ENCODE peak calls at places on chromosomes 12 and 14, in ten cellular contexts. S is left lung; H is ovary; M is neural progenitor cell; J is tibial artery; N is pancreas; U is naive thymus-derived CD4-positive, alpha-beta T cell; D is endodermal cell; C is Peyer's patch; A is CD4-positive, CD25-positive, alpha-beta regulatory T cell. L is an unnamed sample.

GRCh38 chr14:23601845-23602180 is 23.2 kb upstream of the JPH4 start:
- DNase-seq in S (no peak), H (no peak), M (no peak), J (no peak), N (no peak), U (no peak), D (no peak), C (no peak), A (no peak), L (no peak)

GRCh38 chr12:70248916-70249315 is 5.7 kb downstream of the CNOT2 start:
- DNase-seq in S (no peak), H (no peak), M (no peak), J (no peak), N (no peak), U (no peak), D (no peak), C (no peak), A (no peak), L (no peak)

GRCh38 chr14:62670526-62670925 is 374.7 kb downstream of the KCNH5 start:
- DNase-seq in S (no peak), H (no peak), M (no peak), J (no peak), N (no peak), U (no peak), D (no peak), C (no peak), A (no peak), L (no peak)

GRCh38 chr14:64995291-64995690 is 8.6 kb downstream of the FNTB start:
- DNase-seq in S (no peak), H (no peak), M (no peak), J (no peak), N (no peak), U (no peak), D (no peak), C (no peak), A (no peak), L (no peak)

GRCh38 chr12:122886851-122887816 is 8.8 kb downstream of the VPS37B start:
- DNase-seq in S (no peak), H (no peak), M (peak; percentile 52), J (no peak), N (no peak), U (no peak), D (peak; percentile 59), C (peak; percentile 83), A (no peak), L (no peak)

GRCh38 chr12:118398878-118399277 is 22.5 kb downstream of the SUDS3 start:
- DNase-seq in S (no peak), H (no peak), M (no peak), J (no peak), N (no peak), U (no peak), D (no peak), C (no peak), A (no peak), L (no peak)

GRCh38 chr14:57479197-57479596 is 14.5 kb downstream of the CCDC198 start:
- DNase-seq in S (no peak), H (no peak), M (no peak), J (no peak), N (no peak), U (no peak), D (no peak), C (no peak), A (no peak), L (no peak)

GRCh38 chr12:114933428-114934160 is 249.6 kb upstream of the TBX3 start:
- DNase-seq in S (no peak), H (no peak), M (no peak), J (no peak), N (no peak), U (no peak), D (peak; percentile 44), C (no peak), A (no peak), L (peak; percentile 67)

GRCh38 chr14:36134026-36134425 is 42.5 kb downstream of the PTCSC3 start:
- DNase-seq in S (no peak), H (no peak), M (no peak), J (no peak), N (no peak), U (no peak), D (no peak), C (no peak), A (no peak), L (no peak)
- H3K27me3 ChIP-seq in S (no peaks in the 10 kb centered on the region), H (no peaks in the 10 kb centered on the region), M (peaks cover 28% of the 10 kb centered on the region), J (no peaks in the 10 kb centered on the region), N (no peaks in the 10 kb centered on the region), U (no peaks in the 10 kb centered on the region), D (no peaks in the 10 kb centered on the region), C (no peaks in the 10 kb centered on the region), A (no peaks in the 10 kb centered on the region), L (no peaks in the 10 kb centered on the region)

GRCh38 chr12:96881608-96882007 is 25.4 kb upstream of the NEDD1 start:
- DNase-seq in S (no peak), H (no peak), M (no peak), J (no peak), N (no peak), U (no peak), D (no peak), C (no peak), A (no peak), L (no peak)

GRCh38 chr12:96882862-96883261 is 24.2 kb upstream of the NEDD1 start:
- DNase-seq in S (no peak), H (no peak), M (no peak), J (no peak), N (no peak), U (no peak), D (no peak), C (no peak), A (no peak), L (peak; percentile 64)

GRCh38 chr12:96880220-96880619 is 26.8 kb upstream of the NEDD1 start:
- DNase-seq in S (no peak), H (no peak), M (no peak), J (no peak), N (no peak), U (no peak), D (no peak), C (no peak), A (no peak), L (no peak)

GRCh38 chr12:96886998-96887677 is 19.9 kb upstream of the NEDD1 start:
- DNase-seq in S (no peak), H (peak; percentile 37), M (no peak), J (no peak), N (peak; percentile 20), U (no peak), D (peak; percentile 63), C (no peak), A (no peak), L (peak; percentile 68)

DNA sequence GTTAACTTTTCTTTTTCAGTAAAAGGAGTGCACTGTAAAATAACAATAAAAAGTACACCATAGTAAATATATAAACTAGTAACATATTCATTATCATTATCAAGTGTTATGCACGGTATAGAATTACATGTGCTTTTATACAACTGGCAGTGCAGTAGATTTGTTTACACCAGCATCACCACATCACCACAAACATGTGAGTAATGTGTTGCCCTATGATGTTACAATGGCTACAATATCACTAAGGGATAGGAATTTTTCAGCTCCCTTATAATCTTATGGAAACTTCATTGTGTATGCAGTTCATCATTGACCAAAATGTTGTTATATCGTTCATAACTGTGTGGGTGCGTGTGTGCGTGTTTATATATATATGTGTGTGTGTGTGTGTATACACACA is 23.5 kb upstream of the NEDD1 start:
- DNase-seq in S (no peak), H (no peak), M (no peak), J (no peak), N (no peak), U (no peak), D (no peak), C (no peak), A (no peak), L (peak; percentile 18)
- H3K4me3 ChIP-seq in S (no peak overlapping the region), H (no peak overlapping the region), M (no peak overlapping the region), J (no peak overlapping the region), N (no peak overlapping the region), U (no peak overlapping the region), D (no peak overlapping the region), C (no peak overlapping the region), A (no peak overlapping the region), L (no peak overlapping the region)

GRCh38 chr14:32813401-32813800 is 125.3 kb upstream of the NPAS3 start:
- DNase-seq in S (no peak), H (no peak), M (peak; percentile 27), J (no peak), N (no peak), U (no peak), D (no peak), C (no peak), A (no peak), L (no peak)

GRCh38 chr14:32818576-32818975 is 120.1 kb upstream of the NPAS3 start:
- DNase-seq in S (no peak), H (no peak), M (no peak), J (no peak), N (no peak), U (no peak), D (no peak), C (no peak), A (no peak), L (no peak)

GRCh38 chr14:32816588-32816987 is 122.1 kb upstream of the NPAS3 start:
- DNase-seq in S (no peak), H (no peak), M (no peak), J (no peak), N (no peak), U (no peak), D (no peak), C (no peak), A (no peak), L (no peak)

GRCh38 chr14:32820182-32820581 is 118.5 kb upstream of the NPAS3 start:
- DNase-seq in S (no peak), H (no peak), M (no peak), J (no peak), N (no peak), U (no peak), D (no peak), C (no peak), A (no peak), L (no peak)

DNA sequence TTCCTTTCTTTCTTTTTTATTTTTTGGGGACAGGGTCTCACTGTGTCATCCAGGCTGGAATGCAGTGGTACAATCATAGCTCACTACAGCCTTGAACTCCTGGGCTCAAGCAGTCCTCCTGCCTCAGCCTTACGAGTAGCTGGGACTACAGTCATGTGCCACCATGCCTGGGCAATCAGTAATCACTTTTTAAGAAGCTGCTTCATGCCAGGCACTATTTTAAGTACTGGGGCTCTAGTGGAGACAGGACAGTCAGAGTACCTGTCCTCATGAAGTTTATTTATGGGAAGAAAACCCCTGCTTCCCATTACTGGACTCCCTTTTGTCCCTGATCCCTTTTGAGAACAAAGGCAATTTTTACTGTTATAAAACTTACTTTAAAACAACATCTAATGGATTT is 124.0 kb upstream of the NPAS3 start:
- DNase-seq in S (no peak), H (no peak), M (no peak), J (no peak), N (no peak), U (no peak), D (no peak), C (no peak), A (no peak), L (no peak)
- H3K9me3 ChIP-seq in S (no peaks in the 10 kb centered on the region), H (no peaks in the 10 kb centered on the region), M (no peaks in the 10 kb centered on the region), J (no peaks in the 10 kb centered on the region), N (no peaks in the 10 kb centered on the region), U (no peaks in the 10 kb centered on the region), D (no peaks in the 10 kb centered on the region), C (no peaks in the 10 kb centered on the region), A (no peaks in the 10 kb centered on the region), L (no peaks in the 10 kb centered on the region)

GRCh38 chr14:94543450-94544123 is 17.7 kb upstream of the SERPINA4 start:
- DNase-seq in S (no peak), H (peak; percentile 64), M (peak; percentile 10), J (peak; percentile 31), N (no peak), U (no peak), D (peak; percentile 48), C (no peak), A (no peak), L (no peak)

GRCh38 chr14:94542811-94543449 is 18.3 kb upstream of the SERPINA4 start:
- DNase-seq in S (no peak), H (no peak), M (no peak), J (peak; percentile 54), N (no peak), U (no peak), D (peak; percentile 38), C (no peak), A (no peak), L (no peak)

GRCh38 chr14:94545131-94545841 is 16.0 kb upstream of the SERPINA4 start:
- DNase-seq in S (no peak), H (no peak), M (peak; percentile 62), J (peak; percentile 43), N (no peak), U (no peak), D (peak; percentile 51), C (no peak), A (no peak), L (no peak)

GRCh38 chr14:94542111-94542810 is 19.0 kb upstream of the SERPINA4 start:
- DNase-seq in S (no peak), H (no peak), M (no peak), J (peak; percentile 51), N (no peak), U (no peak), D (no peak), C (no peak), A (no peak), L (no peak)

DNA sequence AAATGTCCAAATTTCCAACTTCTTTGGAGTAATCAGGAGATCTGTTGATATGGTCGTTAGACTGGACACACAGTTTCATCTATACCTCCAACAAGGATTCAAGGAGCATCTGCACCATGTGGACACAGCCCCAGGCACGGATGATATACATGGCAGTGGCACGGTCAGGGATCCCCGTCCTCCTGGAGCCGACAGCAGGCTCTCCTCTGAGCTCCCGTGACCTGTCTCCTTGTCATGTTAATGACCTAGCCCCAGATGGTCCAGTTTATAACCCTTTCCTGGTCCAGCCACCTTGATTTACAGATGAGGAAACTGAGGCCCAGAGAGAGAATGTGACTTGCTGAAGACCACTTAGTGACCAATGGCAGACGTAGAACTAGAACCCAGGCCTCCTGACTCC is 16.5 kb upstream of the SERPINA4 start:
- DNase-seq in S (no peak), H (no peak), M (no peak), J (no peak), N (no peak), U (no peak), D (no peak), C (no peak), A (no peak), L (no peak)
- H3K27me3 ChIP-seq in S (no peaks in the 10 kb centered on the region), H (no peaks in the 10 kb centered on the region), M (no peaks in the 10 kb centered on the region), J (no peaks in the 10 kb centered on the region), N (no peaks in the 10 kb centered on the region), U (no peaks in the 10 kb centered on the region), D (no peaks in the 10 kb centered on the region), C (no peaks in the 10 kb centered on the region), A (no peaks in the 10 kb centered on the region), L (no peaks in the 10 kb centered on the region)